ENCODE peak calls at places on chromosomes 2 and 18, in nine cellular contexts. S is NCI-H446; Y is effector memory CD8-positive, alpha-beta T cell; V is erythroblast; X is HTR-8/SVneo; Z is T1000; K is coronary artery; R is NCI-H2029 treated with DMSO at 0.1 percent for 48 hours; C is OCI-M1. L is an unnamed sample.

GRCh38 chr2:165582863-165583506 is 113.5 kb downstream of the CSRNP3 start:
- DNase-seq in V (no peak), S (peak), Z (no peak), R (no peak), X (no peak), K (no peak), C (no peak), Y (no peak), L (no peak)

GRCh38 chr2:232350804-232351685 is 27.5 kb upstream of the ALPP start:
- DNase-seq in C (no peak), V (no peak), S (no peak), R (peak), X (no peak), K (no peak), Z (no peak), Y (no peak), L (no peak)

GRCh38 chr2:240389302-240389805 is 46.1 kb upstream of the GPC1 start:
- DNase-seq in X (no peak), S (no peak), C (no peak), V (no peak), Z (no peak), Y (no peak), R (no peak), K (no peak), L (no peak)

GRCh38 chr18:63318882-63319382 is 637 bp downstream of the BCL2 start:
- DNase-seq in Z (no peak), S (no peak), K (no peak), C (no peak), V (peak), R (no peak), X (no peak), Y (no peak), L (no peak)

GRCh38 chr2:54824582-54824981 is 101.1 kb downstream of the EML6 start:
- DNase-seq in Z (no peak), C (no peak), K (no peak), S (no peak), R (no peak), X (no peak), Y (no peak), V (no peak), L (no peak)

GRCh38 chr2:9652898-9653479 is 22.2 kb upstream of the YWHAQ start:
- DNase-seq in Z (no peak), Y (no peak), K (no peak), R (no peak), C (no peak), V (no peak), S (no peak), X (no peak), L (no peak)

GRCh38 chr2:173969886-173970285 is 4.7 kb upstream of the SP3 start:
- DNase-seq in Y (no peak), V (no peak), C (no peak), S (no peak), Z (no peak), K (no peak), X (no peak), R (no peak), L (no peak)

GRCh38 chr2:190837417-190837816 is 43.2 kb upstream of the GLS start:
- DNase-seq in C (no peak), K (no peak), V (no peak), R (no peak), Z (no peak), X (no peak), S (peak), Y (no peak), L (no peak)

GRCh38 chr2:154243685-154244084 is 372.0 kb downstream of the GALNT13 start:
- DNase-seq in Z (no peak), R (no peak), V (no peak), C (no peak), K (no peak), S (no peak), X (no peak), Y (no peak), L (no peak)

GRCh38 chr2:28590496-28591301 is 94.8 kb downstream of the PLB1 start:
- DNase-seq in K (peak), X (no peak), S (no peak), V (no peak), C (no peak), Z (no peak), R (no peak), Y (no peak), L (no peak)

GRCh38 chr2:235710933-235711332 is 217.1 kb downstream of the AGAP1 start:
- DNase-seq in Z (no peak), R (no peak), S (no peak), Y (no peak), X (no peak), K (no peak), C (no peak), V (no peak), L (no peak)

GRCh38 chr2:86000131-86000937 is 105.4 kb downstream of the POLR1A start:
- DNase-seq in S (no peak), K (no peak), V (no peak), R (no peak), X (no peak), C (peak), Y (no peak), Z (no peak), L (no peak)

GRCh38 chr2:25323042-25323514 is 18.6 kb downstream of the DNMT3A start:
- DNase-seq in K (no peak), R (no peak), C (no peak), Y (peak), S (no peak), Z (no peak), V (no peak), X (no peak), L (peak)